ENCODE peak calls at places on chromosomes 7 and 10, in eight cellular contexts. One of them, this sample, is unnamed.

GRCh38 chr10:77383861-77384553 is 253.6 kb downstream of the KCNMA1 start:
- DNase-seq in aorta: no peak
- DNase-seq in IMR-90: peak
- DNase-seq in stimulated activated CD4-positive, alpha-beta T cell treated with anti-CD3 and anti-CD28 coated beads, Interleukin-15, amount 100 ng/mL, for 1 hour: no peak
- DNase-seq in NCI-H2081: no peak
- DNase-seq in fibroblast of the conjunctiva: no peak
- DNase-seq in HS-5: no peak
- DNase-seq in activated naive CD4-positive, alpha-beta T cell: no peak
- DNase-seq in this sample: no peak

GRCh38 chr7:34096777-34097176 is 191.4 kb downstream of the BMPER start:
- DNase-seq in activated naive CD4-positive, alpha-beta T cell: no peak
- DNase-seq in NCI-H2081: no peak
- DNase-seq in stimulated activated CD4-positive, alpha-beta T cell treated with anti-CD3 and anti-CD28 coated beads, Interleukin-15, amount 100 ng/mL, for 1 hour: no peak
- DNase-seq in fibroblast of the conjunctiva: no peak
- DNase-seq in IMR-90: no peak
- DNase-seq in HS-5: no peak
- DNase-seq in aorta: no peak
- DNase-seq in this sample: no peak

GRCh38 chr10:111923032-111923431 is 260.5 kb downstream of the GPAM start:
- DNase-seq in fibroblast of the conjunctiva: no peak
- DNase-seq in aorta: no peak
- DNase-seq in NCI-H2081: no peak
- DNase-seq in IMR-90: no peak
- DNase-seq in HS-5: no peak
- DNase-seq in stimulated activated CD4-positive, alpha-beta T cell treated with anti-CD3 and anti-CD28 coated beads, Interleukin-15, amount 100 ng/mL, for 1 hour: no peak
- DNase-seq in activated naive CD4-positive, alpha-beta T cell: no peak
- DNase-seq in this sample: no peak

GRCh38 chr10:83706952-83707582 is 432.2 kb upstream of the GHITM start:
- DNase-seq in activated naive CD4-positive, alpha-beta T cell: no peak
- DNase-seq in fibroblast of the conjunctiva: no peak
- DNase-seq in IMR-90: no peak
- DNase-seq in HS-5: no peak
- DNase-seq in aorta: no peak
- DNase-seq in stimulated activated CD4-positive, alpha-beta T cell treated with anti-CD3 and anti-CD28 coated beads, Interleukin-15, amount 100 ng/mL, for 1 hour: no peak
- DNase-seq in NCI-H2081: no peak
- DNase-seq in this sample: no peak

GRCh38 chr10:79559726-79560125 is 481 bp downstream of the SFTPA2 start:
- DNase-seq in fibroblast of the conjunctiva: no peak
- DNase-seq in HS-5: peak
- DNase-seq in stimulated activated CD4-positive, alpha-beta T cell treated with anti-CD3 and anti-CD28 coated beads, Interleukin-15, amount 100 ng/mL, for 1 hour: no peak
- DNase-seq in aorta: no peak
- DNase-seq in NCI-H2081: no peak
- DNase-seq in IMR-90: peak
- DNase-seq in activated naive CD4-positive, alpha-beta T cell: no peak
- DNase-seq in this sample: no peak

GRCh38 chr10:37856881-37857286 is 526 bp downstream of the ZNF248 start:
- DNase-seq in HS-5: no peak
- DNase-seq in NCI-H2081: no peak
- DNase-seq in stimulated activated CD4-positive, alpha-beta T cell treated with anti-CD3 and anti-CD28 coated beads, Interleukin-15, amount 100 ng/mL, for 1 hour: peak
- DNase-seq in aorta: no peak
- DNase-seq in IMR-90: no peak
- DNase-seq in activated naive CD4-positive, alpha-beta T cell: no peak
- DNase-seq in fibroblast of the conjunctiva: no peak
- DNase-seq in this sample: no peak

GRCh38 chr7:79064187-79064823 is 389.2 kb downstream of the MAGI2 start:
- DNase-seq in IMR-90: peak
- DNase-seq in stimulated activated CD4-positive, alpha-beta T cell treated with anti-CD3 and anti-CD28 coated beads, Interleukin-15, amount 100 ng/mL, for 1 hour: no peak
- DNase-seq in NCI-H2081: no peak
- DNase-seq in aorta: no peak
- DNase-seq in HS-5: no peak
- DNase-seq in activated naive CD4-positive, alpha-beta T cell: no peak
- DNase-seq in fibroblast of the conjunctiva: no peak
- DNase-seq in this sample: no peak

GRCh38 chr7:131753620-131754222 is 197.3 kb upstream of the PODXL start:
- DNase-seq in HS-5: no peak
- DNase-seq in activated naive CD4-positive, alpha-beta T cell: no peak
- DNase-seq in aorta: no peak
- DNase-seq in fibroblast of the conjunctiva: no peak
- DNase-seq in IMR-90: no peak
- DNase-seq in stimulated activated CD4-positive, alpha-beta T cell treated with anti-CD3 and anti-CD28 coated beads, Interleukin-15, amount 100 ng/mL, for 1 hour: no peak
- DNase-seq in NCI-H2081: no peak
- DNase-seq in this sample: no peak

GRCh38 chr7:29005829-29006228 is 47.7 kb upstream of the TRIL start:
- DNase-seq in stimulated activated CD4-positive, alpha-beta T cell treated with anti-CD3 and anti-CD28 coated beads, Interleukin-15, amount 100 ng/mL, for 1 hour: no peak
- DNase-seq in HS-5: no peak
- DNase-seq in aorta: no peak
- DNase-seq in NCI-H2081: no peak
- DNase-seq in fibroblast of the conjunctiva: peak
- DNase-seq in activated naive CD4-positive, alpha-beta T cell: no peak
- DNase-seq in IMR-90: peak
- DNase-seq in this sample: no peak

GRCh38 chr7:7884855-7885254 is 83.7 kb upstream of the GLCCI1 start:
- DNase-seq in stimulated activated CD4-positive, alpha-beta T cell treated with anti-CD3 and anti-CD28 coated beads, Interleukin-15, amount 100 ng/mL, for 1 hour: no peak
- DNase-seq in IMR-90: peak
- DNase-seq in fibroblast of the conjunctiva: no peak
- DNase-seq in activated naive CD4-positive, alpha-beta T cell: no peak
- DNase-seq in aorta: no peak
- DNase-seq in HS-5: no peak
- DNase-seq in NCI-H2081: no peak
- DNase-seq in this sample: no peak

GRCh38 chr7:64978497-64979203 is 12.2 kb downstream of the ZNF117 start:
- DNase-seq in NCI-H2081: no peak
- DNase-seq in activated naive CD4-positive, alpha-beta T cell: no peak
- DNase-seq in IMR-90: no peak
- DNase-seq in fibroblast of the conjunctiva: no peak
- DNase-seq in stimulated activated CD4-positive, alpha-beta T cell treated with anti-CD3 and anti-CD28 coated beads, Interleukin-15, amount 100 ng/mL, for 1 hour: no peak
- DNase-seq in aorta: no peak
- DNase-seq in HS-5: no peak
- DNase-seq in this sample: no peak

GRCh38 chr7:158261362-158262235 is 326.0 kb downstream of the PTPRN2 start:
- DNase-seq in HS-5: no peak
- DNase-seq in activated naive CD4-positive, alpha-beta T cell: no peak
- DNase-seq in fibroblast of the conjunctiva: no peak
- DNase-seq in NCI-H2081: no peak
- DNase-seq in aorta: peak
- DNase-seq in IMR-90: no peak
- DNase-seq in stimulated activated CD4-positive, alpha-beta T cell treated with anti-CD3 and anti-CD28 coated beads, Interleukin-15, amount 100 ng/mL, for 1 hour: no peak
- DNase-seq in this sample: no peak

GRCh38 chr10:50556238-50557120 is 67.3 kb downstream of the SGMS1 start:
- DNase-seq in activated naive CD4-positive, alpha-beta T cell: no peak
- DNase-seq in HS-5: no peak
- DNase-seq in fibroblast of the conjunctiva: no peak
- DNase-seq in stimulated activated CD4-positive, alpha-beta T cell treated with anti-CD3 and anti-CD28 coated beads, Interleukin-15, amount 100 ng/mL, for 1 hour: no peak
- DNase-seq in aorta: no peak
- DNase-seq in IMR-90: no peak
- DNase-seq in NCI-H2081: no peak
- DNase-seq in this sample: no peak

GRCh38 chr7:95430864-95431263 is 4.0 kb downstream of the PON2 start:
- DNase-seq in NCI-H2081: no peak
- DNase-seq in IMR-90: peak
- DNase-seq in stimulated activated CD4-positive, alpha-beta T cell treated with anti-CD3 and anti-CD28 coated beads, Interleukin-15, amount 100 ng/mL, for 1 hour: no peak
- DNase-seq in activated naive CD4-positive, alpha-beta T cell: no peak
- DNase-seq in aorta: no peak
- DNase-seq in HS-5: no peak
- DNase-seq in fibroblast of the conjunctiva: no peak
- DNase-seq in this sample: no peak

GRCh38 chr10:110772454-110773025 is 99.2 kb upstream of the PDCD4 start:
- DNase-seq in IMR-90: no peak
- DNase-seq in stimulated activated CD4-positive, alpha-beta T cell treated with anti-CD3 and anti-CD28 coated beads, Interleukin-15, amount 100 ng/mL, for 1 hour: no peak
- DNase-seq in aorta: no peak
- DNase-seq in fibroblast of the conjunctiva: no peak
- DNase-seq in HS-5: no peak
- DNase-seq in NCI-H2081: no peak
- DNase-seq in activated naive CD4-positive, alpha-beta T cell: no peak
- DNase-seq in this sample: no peak

GRCh38 chr7:151782598-151783448 is 94.1 kb downstream of the PRKAG2 start:
- DNase-seq in fibroblast of the conjunctiva: peak
- DNase-seq in stimulated activated CD4-positive, alpha-beta T cell treated with anti-CD3 and anti-CD28 coated beads, Interleukin-15, amount 100 ng/mL, for 1 hour: peak
- DNase-seq in HS-5: no peak
- DNase-seq in aorta: peak
- DNase-seq in NCI-H2081: no peak
- DNase-seq in IMR-90: peak
- DNase-seq in activated naive CD4-positive, alpha-beta T cell: peak
- DNase-seq in this sample: no peak

GRCh38 chr10:117537904-117538524 is 4.5 kb upstream of the EMX2 start:
- DNase-seq in aorta: no peak
- DNase-seq in HS-5: no peak
- DNase-seq in activated naive CD4-positive, alpha-beta T cell: no peak
- DNase-seq in NCI-H2081: no peak
- DNase-seq in fibroblast of the conjunctiva: no peak
- DNase-seq in stimulated activated CD4-positive, alpha-beta T cell treated with anti-CD3 and anti-CD28 coated beads, Interleukin-15, amount 100 ng/mL, for 1 hour: no peak
- DNase-seq in IMR-90: no peak
- DNase-seq in this sample: no peak

GRCh38 chr7:47314728-47315601 is 266.9 kb downstream of the TNS3 start:
- DNase-seq in IMR-90: peak
- DNase-seq in activated naive CD4-positive, alpha-beta T cell: no peak
- DNase-seq in stimulated activated CD4-positive, alpha-beta T cell treated with anti-CD3 and anti-CD28 coated beads, Interleukin-15, amount 100 ng/mL, for 1 hour: no peak
- DNase-seq in aorta: peak
- DNase-seq in HS-5: no peak
- DNase-seq in fibroblast of the conjunctiva: no peak
- DNase-seq in NCI-H2081: no peak
- DNase-seq in this sample: no peak

GRCh38 chr10:2117641-2118040 is 380.3 kb upstream of the ADARB2 start:
- DNase-seq in activated naive CD4-positive, alpha-beta T cell: no peak
- DNase-seq in IMR-90: no peak
- DNase-seq in fibroblast of the conjunctiva: no peak
- DNase-seq in stimulated activated CD4-positive, alpha-beta T cell treated with anti-CD3 and anti-CD28 coated beads, Interleukin-15, amount 100 ng/mL, for 1 hour: no peak
- DNase-seq in NCI-H2081: no peak
- DNase-seq in HS-5: no peak
- DNase-seq in aorta: no peak
- DNase-seq in this sample: no peak

GRCh38 chr7:16063691-16064090 is 357.6 kb downstream of the CRPPA start:
- DNase-seq in fibroblast of the conjunctiva: peak
- DNase-seq in IMR-90: no peak
- DNase-seq in aorta: no peak
- DNase-seq in HS-5: no peak
- DNase-seq in activated naive CD4-positive, alpha-beta T cell: no peak
- DNase-seq in NCI-H2081: no peak
- DNase-seq in stimulated activated CD4-positive, alpha-beta T cell treated with anti-CD3 and anti-CD28 coated beads, Interleukin-15, amount 100 ng/mL, for 1 hour: no peak
- DNase-seq in this sample: no peak

GRCh38 chr7:129100827-129101166 is 43.7 kb upstream of the TSPAN33 start:
- DNase-seq in IMR-90: no peak
- DNase-seq in aorta: no peak
- DNase-seq in HS-5: no peak
- DNase-seq in fibroblast of the conjunctiva: no peak
- DNase-seq in stimulated activated CD4-positive, alpha-beta T cell treated with anti-CD3 and anti-CD28 coated beads, Interleukin-15, amount 100 ng/mL, for 1 hour: no peak
- DNase-seq in NCI-H2081: no peak
- DNase-seq in activated naive CD4-positive, alpha-beta T cell: no peak
- DNase-seq in this sample: no peak

GRCh38 chr7:137717045-137717444 is 129.7 kb downstream of the DGKI start:
- DNase-seq in aorta: no peak
- DNase-seq in NCI-H2081: no peak
- DNase-seq in stimulated activated CD4-positive, alpha-beta T cell treated with anti-CD3 and anti-CD28 coated beads, Interleukin-15, amount 100 ng/mL, for 1 hour: no peak
- DNase-seq in fibroblast of the conjunctiva: no peak
- DNase-seq in IMR-90: no peak
- DNase-seq in HS-5: no peak
- DNase-seq in activated naive CD4-positive, alpha-beta T cell: no peak
- DNase-seq in this sample: no peak

GRCh38 chr7:33666526-33666925 is 238.8 kb upstream of the BMPER start:
- DNase-seq in HS-5: peak
- DNase-seq in NCI-H2081: no peak
- DNase-seq in IMR-90: peak
- DNase-seq in fibroblast of the conjunctiva: no peak
- DNase-seq in stimulated activated CD4-positive, alpha-beta T cell treated with anti-CD3 and anti-CD28 coated beads, Interleukin-15, amount 100 ng/mL, for 1 hour: no peak
- DNase-seq in activated naive CD4-positive, alpha-beta T cell: no peak
- DNase-seq in aorta: no peak
- DNase-seq in this sample: no peak

GRCh38 chr10:31000867-31001266 is 30.8 kb downstream of the ZNF438 start:
- DNase-seq in stimulated activated CD4-positive, alpha-beta T cell treated with anti-CD3 and anti-CD28 coated beads, Interleukin-15, amount 100 ng/mL, for 1 hour: no peak
- DNase-seq in activated naive CD4-positive, alpha-beta T cell: no peak
- DNase-seq in IMR-90: no peak
- DNase-seq in aorta: no peak
- DNase-seq in NCI-H2081: no peak
- DNase-seq in fibroblast of the conjunctiva: no peak
- DNase-seq in HS-5: no peak
- DNase-seq in this sample: no peak

GRCh38 chr7:12610899-12611298 is 40.4 kb downstream of the SCIN start:
- DNase-seq in aorta: no peak
- DNase-seq in stimulated activated CD4-positive, alpha-beta T cell treated with anti-CD3 and anti-CD28 coated beads, Interleukin-15, amount 100 ng/mL, for 1 hour: no peak
- DNase-seq in fibroblast of the conjunctiva: no peak
- DNase-seq in IMR-90: no peak
- DNase-seq in HS-5: no peak
- DNase-seq in NCI-H2081: no peak
- DNase-seq in activated naive CD4-positive, alpha-beta T cell: no peak
- DNase-seq in this sample: no peak

GRCh38 chr7:80312139-80312661 is 177.6 kb downstream of the GNAI1 start:
- DNase-seq in IMR-90: peak
- DNase-seq in aorta: no peak
- DNase-seq in activated naive CD4-positive, alpha-beta T cell: no peak
- DNase-seq in fibroblast of the conjunctiva: peak
- DNase-seq in NCI-H2081: peak
- DNase-seq in HS-5: no peak
- DNase-seq in stimulated activated CD4-positive, alpha-beta T cell treated with anti-CD3 and anti-CD28 coated beads, Interleukin-15, amount 100 ng/mL, for 1 hour: no peak
- DNase-seq in this sample: no peak

GRCh38 chr10:11831520-11831951 is 8.4 kb downstream of the PROSER2 start:
- DNase-seq in aorta: no peak
- DNase-seq in activated naive CD4-positive, alpha-beta T cell: no peak
- DNase-seq in fibroblast of the conjunctiva: peak
- DNase-seq in stimulated activated CD4-positive, alpha-beta T cell treated with anti-CD3 and anti-CD28 coated beads, Interleukin-15, amount 100 ng/mL, for 1 hour: no peak
- DNase-seq in HS-5: no peak
- DNase-seq in NCI-H2081: no peak
- DNase-seq in IMR-90: no peak
- DNase-seq in this sample: no peak

This sample was measured in NCI-H1048.